ENCODE peak calls at places on chromosomes 4 and X, in seven cellular contexts. E is endothelial cell of umbilical vein, J is cardiac fibroblast, K is K562, A is A549, H is body of pancreas, F is thyroid gland. Z is an unnamed sample.

GRCh38 chrX:153509592-153509991 is 7.8 kb upstream of the ATP2B3 start:
- DNase-seq in E (no peak), J (no peak), K (no peak), A (no peak), H (no peak), F (no peak), Z (no peak)

GRCh38 chrX:131058136-131058868 is at the start of gene ARHGAP36:
- DNase-seq in E (no peak), J (no peak), K (peak), A (no peak), H (no peak), F (peak), Z (no peak)

GRCh38 chrX:133151320-133151719 is 54.4 kb upstream of the USP26 start:
- DNase-seq in E (no peak), J (no peak), K (no peak), A (no peak), H (peak), F (no peak), Z (no peak)

GRCh38 chr4:175035907-175036306 is 117.7 kb downstream of the ADAM29 start:
- DNase-seq in E (no peak), J (no peak), K (no peak), A (no peak), H (no peak), F (no peak), Z (peak)

GRCh38 chr4:19309365-19309764 is 942.3 kb upstream of the SLIT2 start:
- DNase-seq in E (peak), J (peak), K (no peak), A (no peak), H (no peak), F (no peak), Z (peak)

GRCh38 chr4:102574317-102574716 is 73.2 kb downstream of the NFKB1 start:
- DNase-seq in E (no peak), J (peak), K (no peak), A (no peak), H (no peak), F (no peak), Z (no peak)

GRCh38 chr4:169160825-169161224 is 109.9 kb downstream of the SH3RF1 start:
- DNase-seq in E (no peak), J (peak), K (no peak), A (no peak), H (no peak), F (peak), Z (peak)

GRCh38 chr4:159048166-159048886 is 54.6 kb upstream of the RAPGEF2 start:
- DNase-seq in E (peak), J (peak), K (peak), A (peak), H (peak), F (peak), Z (peak)

GRCh38 chr4:97911236-97911906 is 231.9 kb downstream of the STPG2 start:
- DNase-seq in E (no peak), J (no peak), K (no peak), A (no peak), H (no peak), F (no peak), Z (no peak)

GRCh38 chr4:165010991-165011390 is 20.8 kb upstream of the TRIM60 start:
- DNase-seq in E (no peak), J (no peak), K (no peak), A (no peak), H (no peak), F (no peak), Z (no peak)
- TF ChIP-seq CTCF in E (no peak), J (no peak), K (no peak), A (no peak), H (no peak), F (no peak), Z (no peak)

GRCh38 chrX:57817302-57817701 is 93.0 kb downstream of the ZXDA start:
- DNase-seq in E (no peak), J (peak), K (no peak), A (no peak), H (no peak), F (no peak), Z (no peak)
- TF ChIP-seq CTCF in E (peak), J (peak), K (no peak), A (peak), H (peak), F (no peak), Z (no peak)

DNA sequence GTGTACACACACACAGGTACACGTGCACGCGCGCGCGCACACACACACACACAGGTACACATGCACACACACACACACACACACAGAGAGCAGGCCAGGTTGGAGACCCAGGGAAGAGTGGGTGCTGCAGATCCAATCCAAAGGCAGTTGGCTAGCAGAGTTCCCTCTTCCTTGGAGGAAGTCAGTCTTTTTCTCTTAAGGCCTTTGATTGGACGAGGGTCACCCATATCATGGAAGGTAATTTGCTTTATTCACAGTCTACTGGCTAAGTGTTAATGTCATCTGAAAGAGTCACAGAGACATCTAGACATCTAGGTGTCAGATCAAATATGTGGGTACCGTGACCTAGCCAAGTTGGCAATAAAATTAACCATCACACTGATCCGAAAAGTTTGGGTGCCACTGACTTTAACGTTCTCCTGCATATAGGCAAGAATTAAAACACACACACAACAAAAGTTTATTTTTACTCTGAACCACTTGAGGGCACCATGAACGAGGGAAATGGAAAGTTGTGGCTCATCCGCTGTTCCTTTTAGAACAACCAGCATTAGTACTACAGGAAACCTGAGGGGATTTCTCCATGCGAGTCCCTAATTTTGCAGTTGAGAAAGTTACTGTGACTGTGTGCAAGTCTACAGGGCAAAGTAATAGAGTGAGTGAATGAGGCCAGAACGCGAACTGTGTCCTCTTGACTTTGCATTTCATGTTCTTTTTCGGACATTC is 66.0 kb upstream of the STOX2 start:
- DNase-seq in E (peak), J (peak), K (no peak), A (no peak), H (no peak), F (no peak), Z (peak)
- TF ChIP-seq CTCF in E (peak), J (no peak), K (no peak), A (peak), H (no peak), F (no peak), Z (peak)

DNA sequence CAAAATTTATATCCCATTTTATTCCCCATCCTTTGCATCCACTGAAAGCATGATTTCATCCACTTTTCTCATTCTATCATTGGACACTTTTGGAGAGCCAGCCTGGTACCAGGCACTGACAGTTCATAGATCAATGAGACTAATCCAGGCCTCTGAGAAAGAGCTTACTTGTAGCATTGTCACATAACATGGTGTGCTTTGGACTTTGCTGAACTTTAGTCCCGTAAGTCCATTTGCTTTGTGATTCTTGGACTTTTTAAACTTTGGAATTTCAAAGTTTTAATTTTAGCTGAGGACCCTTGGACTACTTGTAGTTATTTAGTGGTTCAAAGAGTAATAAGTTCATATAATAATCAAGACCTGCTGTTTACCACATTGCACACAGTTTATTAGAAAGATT is 11.5 kb downstream of the LIAS start:
- DNase-seq in E (no peak), J (no peak), K (no peak), A (no peak), H (no peak), F (no peak), Z (no peak)
- TF ChIP-seq CTCF in E (no peak), J (no peak), K (no peak), A (no peak), H (no peak), F (no peak), Z (no peak)

GRCh38 chrX:119721926-119722325 is 29.0 kb upstream of the SEPTIN6 start:
- DNase-seq in E (no peak), J (no peak), K (no peak), A (no peak), H (no peak), F (no peak), Z (no peak)
- TF ChIP-seq CTCF in E (no peak), J (no peak), K (no peak), A (no peak), H (no peak), F (no peak), Z (no peak)

GRCh38 chrX:115989686-115990085 is 180.9 kb upstream of the AGTR2 start:
- DNase-seq in E (no peak), J (no peak), K (no peak), A (no peak), H (no peak), F (no peak), Z (no peak)

GRCh38 chrX:115988825-115989224 is 181.7 kb upstream of the AGTR2 start:
- DNase-seq in E (no peak), J (peak), K (no peak), A (no peak), H (no peak), F (no peak), Z (no peak)
- TF ChIP-seq CTCF in E (no peak), J (peak), K (no peak), A (peak), H (no peak), F (no peak), Z (no peak)

Z was measured in astrocyte of the cerebellum.